ENCODE peak calls at places on chromosomes 12 and 14, in six cellular contexts. Z is Right ventricle myocardium superior; E is activated CD4-positive, alpha-beta T cell treated with anti-CD3 and anti-CD28 coated beads, Interleukin-2, amount 50 U/mL, for 1 hour; L is GM20000; P is GM10248; Y is NCI-H1436. V is an unnamed sample.

GRCh38 chr12:103771466-103771865 is 69.6 kb downstream of the NT5DC3 start:
- DNase-seq in Z (no peak), E (no peak), L (peak), P (no peak), Y (peak), V (no peak)

GRCh38 chr14:67944605-67945004 is 125.0 kb downstream of the RAD51B start:
- DNase-seq in Z (no peak), E (no peak), L (no peak), P (no peak), Y (no peak), V (no peak)

GRCh38 chr12:92971869-92972524 is 42.9 kb upstream of the EEA1 start:
- DNase-seq in Z (no peak), E (no peak), L (no peak), P (no peak), Y (no peak), V (no peak)

GRCh38 chr14:69092840-69093422 is 60.0 kb downstream of the DCAF5 start:
- DNase-seq in Z (no peak), E (no peak), L (no peak), P (no peak), Y (no peak), V (no peak)

GRCh38 chr12:56389215-56389850 is 26.7 kb upstream of the APOF start:
- DNase-seq in Z (no peak), E (no peak), L (no peak), P (no peak), Y (no peak), V (no peak)

GRCh38 chr12:6767592-6768384 is 1.6 kb downstream of the PTMS start:
- DNase-seq in Z (peak), E (no peak), L (no peak), P (no peak), Y (no peak), V (no peak)

GRCh38 chr12:113601656-113602263 is 130.1 kb upstream of the LHX5 start:
- DNase-seq in Z (no peak), E (no peak), L (no peak), P (no peak), Y (no peak), V (no peak)

GRCh38 chr12:11695321-11695720 is 45.8 kb downstream of the ETV6 start:
- DNase-seq in Z (no peak), E (no peak), L (no peak), P (no peak), Y (no peak), V (no peak)

GRCh38 chr12:21942377-21942703 is 1.1 kb upstream of the ABCC9 start:
- DNase-seq in Z (no peak), E (no peak), L (no peak), P (no peak), Y (no peak), V (no peak)

V was measured in suprapubic skin.